ENCODE peak calls at places on chromosomes 16 and 17, in four cellular contexts. N is AG10803, P is SJSA1, H is T47D. D is an unnamed sample.
A peak's percentile ranks its signal among the peaks of the same experiment; 100 is the strongest.

GRCh38 chr17:8192070-8192815 is 2.3 kb upstream of the BORCS6 start:
- DNase-seq in N (peak; percentile 83), P (peak; percentile 58), H (peak; percentile 94), D (peak; percentile 77)

GRCh38 chr16:84616515-84616914 is 1.4 kb downstream of the COTL1 start:
- DNase-seq in N (no peak), P (no peak), H (no peak), D (peak; percentile 41)

GRCh38 chr16:77558786-77559185 is 124.0 kb upstream of the ADAMTS18 start:
- DNase-seq in N (no peak), P (no peak), H (no peak), D (no peak)

GRCh38 chr16:7148606-7149005 is 184.0 kb upstream of the RBFOX1 start:
- DNase-seq in N (no peak), P (no peak), H (no peak), D (no peak)

GRCh38 chr17:42230225-42230624 is 35.9 kb upstream of the GHDC start:
- DNase-seq in N (no peak), P (no peak), H (no peak), D (no peak)

GRCh38 chr16:71250461-71251232 is 20.1 kb upstream of the HYDIN start:
- DNase-seq in N (peak; percentile 1), P (no peak), H (peak; percentile 9), D (no peak)

GRCh38 chr17:51351890-51352289 is 91.5 kb downstream of the UTP18 start:
- DNase-seq in N (peak; percentile 52), P (no peak), H (no peak), D (no peak)

GRCh38 chr17:9811086-9811485 is 10.8 kb downstream of the GSG1L2 start:
- DNase-seq in N (no peak), P (no peak), H (no peak), D (no peak)